ENCODE peak calls at places on chromosomes 13 and 19, in nine cellular contexts. K, Y, H, W, Q, D, X, F and V are unnamed samples.

GRCh38 chr13:44281252-44282000 is 92.2 kb upstream of the SERP2 start:
- DNase-seq in K (no peak), Y (no peak), H (no peak), W (no peak), Q (no peak), D (no peak), X (no peak), F (peak; percentile 72), V (no peak)

GRCh38 chr13:40124648-40125045 is 469.2 kb downstream of the COG6 start:
- DNase-seq in K (no peak), Y (no peak), H (no peak), W (no peak), Q (no peak), D (no peak), X (no peak), F (no peak), V (no peak)

GRCh38 chr13:102596147-102597028 is at the start of gene TPP2:
- DNase-seq in K (peak; percentile 99), Y (peak; percentile 99), H (peak; percentile 99), W (peak; percentile 100), Q (peak; percentile 98), D (peak; percentile 99), X (peak; percentile 87), F (peak; percentile 91), V (peak; percentile 97)

GRCh38 chr13:98927954-98928927 is 49.6 kb downstream of the DOCK9 start:
- DNase-seq in K (no peak), Y (no peak), H (no peak), W (peak; percentile 66), Q (peak; percentile 58), D (no peak), X (peak; percentile 70), F (no peak), V (no peak)

GRCh38 chr19:47315125-47315821 is 5.6 kb downstream of the C5AR1 start:
- DNase-seq in K (peak; percentile 55), Y (no peak), H (no peak), W (peak; percentile 92), Q (peak; percentile 97), D (no peak), X (peak; percentile 66), F (peak; percentile 91), V (peak; percentile 96)

GRCh38 chr19:948842-949496 is 23.1 kb downstream of the ARID3A start:
- DNase-seq in K (no peak), Y (no peak), H (no peak), W (no peak), Q (no peak), D (peak; percentile 22), X (no peak), F (no peak), V (no peak)

GRCh38 chr13:109154546-109154945 is 525.1 kb downstream of the MYO16 start:
- DNase-seq in K (no peak), Y (no peak), H (no peak), W (no peak), Q (no peak), D (no peak), X (no peak), F (peak; percentile 2), V (no peak)

GRCh38 chr13:79830426-79830825 is 349.5 kb downstream of the NDFIP2 start:
- DNase-seq in K (no peak), Y (no peak), H (no peak), W (no peak), Q (no peak), D (no peak), X (no peak), F (no peak), V (no peak)

GRCh38 chr13:52428295-52428694 is 22.1 kb downstream of the VPS36 start:
- DNase-seq in K (no peak), Y (no peak), H (no peak), W (no peak), Q (peak; percentile 70), D (no peak), X (no peak), F (peak; percentile 25), V (peak; percentile 78)